ENCODE peak calls at places on chromosomes 2 and 18, in ten cellular contexts. K is choroid plexus epithelial cell; G is coronary artery; Z is breast epithelium; H is AG04450; F is A549; S is CD8-positive, alpha-beta T cell; J is Caco-2; Y is fibroblast of villous mesenchyme; O is cardiac muscle cell. E is an unnamed sample.

GRCh38 chr2:44197806-44198205 is 29.1 kb downstream of the PPM1B start:
- DNase-seq in H (no peak), O (no peak), Z (no peak), S (no peak), K (no peak), Y (no peak), F (no peak), G (no peak), J (no peak), E (no peak)

GRCh38 chr2:240787521-240788472 is 32.2 kb downstream of the KIF1A start:
- DNase-seq in O (no peak), S (no peak), Y (no peak), J (no peak), F (no peak), K (no peak), Z (no peak), H (no peak), G (no peak), E (no peak)

GRCh38 chr2:159442159-159442852 is 155.8 kb upstream of the WDSUB1 start:
- DNase-seq in O (no peak), S (no peak), J (no peak), Y (no peak), H (no peak), G (no peak), F (no peak), K (no peak), Z (no peak), E (no peak)

GRCh38 chr2:129354662-129355061 is 624.8 kb upstream of the RAB6C start:
- DNase-seq in Y (no peak), S (no peak), O (no peak), H (no peak), K (no peak), F (no peak), Z (no peak), J (no peak), G (no peak), E (no peak)

GRCh38 chr2:216043949-216044348 is 30.6 kb upstream of the MREG start:
- DNase-seq in Z (no peak), O (no peak), F (no peak), J (no peak), H (no peak), Y (no peak), K (no peak), S (no peak), G (no peak), E (no peak)

GRCh38 chr2:147639891-147640290 is 204.9 kb upstream of the ACVR2A start:
- DNase-seq in Z (no peak), F (no peak), Y (no peak), O (no peak), S (no peak), J (no peak), K (no peak), G (no peak), H (no peak), E (no peak)

GRCh38 chr2:24552836-24553235 is 61.8 kb downstream of the NCOA1 start:
- DNase-seq in G (no peak), Z (no peak), J (no peak), H (no peak), K (no peak), F (no peak), S (no peak), O (no peak), Y (no peak), E (no peak)

GRCh38 chr18:36191286-36191685 is 4.0 kb downstream of the MOCOS start:
- DNase-seq in F (no peak), Y (no peak), S (no peak), O (no peak), H (no peak), G (no peak), J (no peak), K (no peak), Z (no peak), E (no peak)

GRCh38 chr2:85390941-85391669 is 19.1 kb downstream of the CAPG start:
- DNase-seq in J (peak), Z (no peak), S (peak), Y (peak), H (no peak), O (peak), K (peak), F (peak), G (peak), E (peak)

GRCh38 chr18:46068763-46069162 is 3.3 kb downstream of the PSTPIP2 start:
- DNase-seq in Z (no peak), H (no peak), J (no peak), Y (no peak), O (no peak), G (no peak), S (no peak), F (no peak), K (no peak), E (no peak)

GRCh38 chr2:112733877-112734276 is 13.1 kb downstream of the NT5DC4 start:
- DNase-seq in J (no peak), Y (no peak), S (no peak), F (no peak), H (no peak), G (no peak), Z (no peak), K (no peak), O (no peak), E (no peak)

GRCh38 chr2:120395686-120396518 is 50.0 kb downstream of the INHBB start:
- DNase-seq in H (no peak), S (no peak), Z (no peak), K (no peak), O (peak), Y (no peak), J (no peak), F (no peak), G (peak), E (peak)

GRCh38 chr18:76491801-76492668 is 3.0 kb downstream of the ZNF516 start:
- DNase-seq in J (no peak), F (peak), G (no peak), H (no peak), S (no peak), Z (no peak), Y (no peak), O (peak), K (peak), E (peak)

GRCh38 chr2:30266051-30266621 is 34.8 kb downstream of the LBH start:
- DNase-seq in Z (no peak), J (no peak), H (no peak), O (peak), F (no peak), S (peak), Y (no peak), K (peak), G (peak), E (peak)

GRCh38 chr18:7902399-7902839 is 335.3 kb downstream of the PTPRM start:
- DNase-seq in G (no peak), O (peak), H (peak), J (no peak), K (peak), Z (no peak), Y (peak), F (peak), S (no peak), E (peak)

GRCh38 chr2:149692837-149693518 is 105.4 kb upstream of the MMADHC start:
- DNase-seq in G (no peak), Y (peak), K (peak), S (no peak), F (no peak), J (no peak), Z (no peak), O (no peak), H (no peak), E (peak)

GRCh38 chr2:230915297-230915696 is 9.7 kb downstream of the GPR55 start:
- DNase-seq in Z (no peak), Y (no peak), S (no peak), F (no peak), K (no peak), O (no peak), H (no peak), G (no peak), J (no peak), E (no peak)

GRCh38 chr2:157722580-157723234 is 94.0 kb upstream of the ACVR1C start:
- DNase-seq in F (no peak), S (no peak), J (no peak), O (no peak), K (peak), G (no peak), Y (peak), Z (no peak), H (no peak), E (peak)

GRCh38 chr2:65550246-65550645 is 117.8 kb upstream of the SPRED2 start:
- DNase-seq in Y (no peak), Z (no peak), H (no peak), O (no peak), F (no peak), G (no peak), J (no peak), K (no peak), S (no peak), E (no peak)

GRCh38 chr2:211800001-211800400 is 738.6 kb downstream of the ERBB4 start:
- DNase-seq in S (no peak), O (no peak), K (no peak), H (no peak), J (no peak), Z (no peak), Y (no peak), G (no peak), F (no peak), E (no peak)

GRCh38 chr2:109510136-109511028 is 103.4 kb downstream of the SEPTIN10 start:
- DNase-seq in Y (peak), S (peak), K (peak), G (peak), F (peak), Z (peak), O (peak), H (peak), J (peak), E (peak)

GRCh38 chr2:65549262-65550036 is 117.0 kb upstream of the SPRED2 start:
- DNase-seq in G (no peak), H (no peak), S (no peak), F (no peak), K (no peak), J (no peak), Y (no peak), Z (no peak), O (no peak), E (no peak)

GRCh38 chr2:100853909-100854810 is 34.2 kb downstream of the NPAS2 start:
- DNase-seq in O (no peak), J (no peak), K (no peak), F (no peak), G (no peak), H (no peak), S (no peak), Y (no peak), Z (no peak), E (no peak)

GRCh38 chr2:228652366-228652765 is 470.9 kb upstream of the SPHKAP start:
- DNase-seq in G (no peak), O (no peak), Y (peak), S (no peak), F (no peak), H (peak), Z (no peak), K (no peak), J (no peak), E (no peak)

GRCh38 chr2:161134547-161135518 is 25.4 kb upstream of the TANK start:
- DNase-seq in Z (peak), S (no peak), Y (no peak), H (no peak), K (peak), F (no peak), J (peak), G (no peak), O (peak), E (peak)

GRCh38 chr2:10571057-10571456 is 118.7 kb downstream of the NOL10 start:
- DNase-seq in Y (no peak), S (no peak), O (no peak), F (no peak), J (no peak), H (no peak), G (no peak), K (no peak), Z (no peak), E (no peak)

GRCh38 chr2:62660582-62661262 is 44.8 kb upstream of the EHBP1 start:
- DNase-seq in H (peak), O (peak), F (no peak), G (no peak), J (no peak), Y (peak), K (peak), Z (no peak), S (no peak), E (peak)

GRCh38 chr2:231364961-231365810 is 30.3 kb upstream of the B3GNT7 start:
- DNase-seq in K (peak), H (peak), F (peak), S (no peak), O (peak), J (peak), Y (peak), G (peak), Z (no peak), E (peak)

GRCh38 chr18:29164020-29164706 is 987.2 kb upstream of the CDH2 start:
- DNase-seq in S (no peak), F (peak), O (peak), H (peak), G (no peak), J (no peak), K (peak), Z (no peak), Y (peak), E (peak)

GRCh38 chr2:223959688-223960087 is 2.4 kb downstream of the MRPL44 start:
- DNase-seq in J (no peak), H (no peak), F (no peak), G (no peak), Y (no peak), K (peak), S (no peak), O (peak), Z (no peak), E (peak)

GRCh38 chr2:38377501-38378258 is 607 bp upstream of the ATL2 start:
- DNase-seq in H (peak), Y (peak), G (no peak), O (peak), Z (no peak), S (no peak), J (no peak), F (peak), K (peak), E (peak)

GRCh38 chr2:203998195-203998804 is 61.7 kb downstream of the ICOS start:
- DNase-seq in J (no peak), O (peak), K (peak), F (no peak), Y (no peak), S (no peak), H (no peak), Z (no peak), G (no peak), E (peak)

GRCh38 chr2:37582911-37583310 is 88.5 kb downstream of the CDC42EP3 start:
- DNase-seq in F (no peak), J (no peak), K (no peak), Z (no peak), Y (peak), S (no peak), G (no peak), H (no peak), O (no peak), E (no peak)

GRCh38 chr2:128187032-128187654 is 96.1 kb downstream of the UGGT1 start:
- DNase-seq in Y (peak), O (peak), F (no peak), H (no peak), J (no peak), G (no peak), K (peak), Z (no peak), S (no peak), E (peak)

DNA sequence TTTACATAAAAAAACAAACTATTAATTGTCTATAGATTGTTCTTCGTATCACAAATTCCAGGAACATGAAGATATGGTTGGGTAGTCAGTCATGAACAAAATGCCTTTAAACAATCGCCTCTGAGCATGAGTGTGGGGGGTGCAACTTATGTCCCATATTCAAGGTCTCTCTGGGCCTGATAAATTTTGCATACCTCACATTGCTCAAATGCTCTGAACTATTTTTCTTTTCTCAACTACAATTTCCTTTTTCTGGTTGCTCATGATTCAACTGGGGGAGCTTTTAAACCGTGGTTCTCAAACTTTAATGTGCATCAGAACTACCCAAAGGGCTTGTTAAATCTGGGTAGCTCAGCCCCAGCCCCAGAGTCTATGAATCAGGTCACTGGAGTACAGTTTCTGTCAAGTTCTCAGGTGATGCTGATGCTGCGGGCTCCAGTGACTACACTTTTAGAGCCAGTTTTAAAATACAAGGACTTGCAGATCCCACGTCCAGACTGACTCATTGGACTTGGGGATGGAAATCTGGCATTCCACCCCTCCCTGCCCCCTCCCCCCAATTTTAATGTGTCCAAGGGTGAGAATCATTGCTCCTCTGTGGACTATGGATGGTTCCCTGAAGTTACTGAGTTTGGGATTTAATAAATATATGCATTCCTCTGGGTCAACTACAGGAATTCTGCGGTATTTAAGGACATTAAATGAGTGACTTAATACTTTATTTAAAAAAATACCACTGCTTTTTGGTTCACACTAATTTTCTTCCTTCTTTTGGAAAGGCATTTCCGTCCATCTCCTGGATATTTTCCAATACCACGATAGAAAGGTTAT is 1.5 kb upstream of the GPD2 start:
- DNase-seq in J (no peak), F (no peak), S (no peak), O (peak), H (no peak), K (peak), Y (no peak), Z (no peak), G (no peak), E (peak)
- H3K4me3 ChIP-seq in J (peak), F (peak), S (no peak), O (peak), H (no peak), K (no peak), Y (no peak), Z (peak), G (peak), E (no peak)

DNA sequence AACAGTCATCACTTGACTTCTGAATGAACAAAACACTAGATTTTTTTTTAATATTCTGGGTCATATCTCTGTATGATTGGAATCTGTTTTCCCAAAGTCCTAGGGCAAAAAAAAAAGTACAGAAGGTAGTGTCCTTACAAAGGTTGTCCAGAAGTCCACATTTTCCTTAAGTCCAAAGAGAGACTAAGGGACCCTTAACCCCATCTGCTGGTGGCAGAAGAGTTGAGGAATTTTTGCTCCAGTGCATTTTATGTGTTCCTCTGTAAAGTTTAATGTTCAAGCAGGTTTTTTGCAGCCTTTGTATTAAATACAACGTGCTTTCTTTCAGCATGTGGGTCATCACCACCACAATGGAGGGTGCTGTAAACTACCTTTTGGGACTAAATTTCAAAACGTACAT is 215.9 kb downstream of the SP3 start:
- DNase-seq in J (no peak), G (no peak), Z (no peak), F (peak), Y (peak), S (no peak), O (peak), K (peak), H (no peak), E (peak)
- TF ChIP-seq CTCF in J (peak), G (no peak), Z (no peak), F (peak), Y (peak), S (no peak), O (peak), K (peak), H (peak), E (peak)

GRCh38 chr2:54577944-54578667 is 122.0 kb downstream of the SPTBN1 start:
- DNase-seq in F (no peak), G (no peak), Z (no peak), K (no peak), J (no peak), O (no peak), H (no peak), S (no peak), Y (no peak), E (peak)

GRCh38 chr2:54579682-54580349 is 123.7 kb downstream of the SPTBN1 start:
- DNase-seq in F (peak), S (peak), K (no peak), O (no peak), G (no peak), H (no peak), J (peak), Y (no peak), Z (no peak), E (no peak)

GRCh38 chr2:54578668-54579045 is 122.5 kb downstream of the SPTBN1 start:
- DNase-seq in K (no peak), H (no peak), Z (no peak), F (no peak), Y (no peak), O (no peak), G (no peak), J (no peak), S (no peak), E (no peak)

GRCh38 chr2:54577035-54577434 is 120.9 kb downstream of the SPTBN1 start:
- DNase-seq in Z (peak), H (no peak), S (no peak), Y (no peak), K (no peak), G (no peak), J (no peak), F (no peak), O (no peak), E (no peak)

GRCh38 chr2:54579061-54579681 is 123.0 kb downstream of the SPTBN1 start:
- DNase-seq in O (no peak), F (no peak), G (no peak), S (no peak), H (no peak), J (no peak), Z (no peak), K (no peak), Y (no peak), E (no peak)
- H3K4me3 ChIP-seq in O (no peak), F (peak), G (no peak), S (peak), H (no peak), J (no peak), Z (no peak), K (no peak), Y (no peak), E (no peak)

GRCh38 chr2:175518206-175518605 is 336.7 kb upstream of the ATP5MC3 start:
- DNase-seq in S (no peak), O (no peak), F (no peak), H (no peak), G (no peak), Z (no peak), K (no peak), J (no peak), Y (no peak), E (no peak)
- TF ChIP-seq CTCF in S (no peak), O (no peak), F (no peak), H (no peak), G (no peak), Z (no peak), K (no peak), J (no peak), Y (no peak), E (no peak)

DNA sequence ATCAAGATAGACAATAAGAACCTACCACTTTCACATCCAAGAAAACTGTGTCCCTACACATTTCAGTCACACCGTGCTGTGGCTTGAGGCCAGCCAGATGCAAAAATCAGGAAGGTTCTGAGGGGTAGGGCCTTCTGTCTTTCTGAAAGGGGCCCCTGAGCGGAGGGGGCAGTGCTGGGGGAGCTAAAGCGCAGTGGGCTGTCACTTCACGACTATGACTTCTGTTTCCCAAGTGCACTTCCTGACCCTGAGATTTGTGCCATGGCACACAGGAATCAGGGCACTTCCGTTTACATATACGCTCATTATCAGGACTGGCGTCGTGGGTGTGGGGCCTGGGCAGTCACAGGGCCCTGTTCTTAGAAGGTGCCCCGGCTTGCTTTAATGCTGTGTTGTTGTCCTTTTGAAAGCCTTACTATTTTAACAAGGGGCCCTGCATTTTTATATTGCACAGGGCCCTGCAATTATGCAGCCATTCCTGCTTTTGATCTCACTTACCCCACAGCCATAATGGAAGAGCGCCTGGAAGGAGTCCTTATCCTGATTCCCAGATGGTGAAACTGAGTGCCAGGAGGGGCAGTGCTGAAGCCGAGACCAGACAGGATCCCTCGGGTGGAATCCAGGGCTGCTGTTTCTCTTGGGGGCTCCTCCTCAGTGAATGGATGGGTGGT is 620 bp downstream of the NGEF start:
- DNase-seq in O (no peak), H (no peak), K (no peak), Y (no peak), F (no peak), Z (no peak), J (no peak), G (peak), S (no peak), E (no peak)
- H3K4me3 ChIP-seq in O (no peak), H (no peak), K (no peak), Y (no peak), F (no peak), Z (no peak), J (no peak), G (no peak), S (no peak), E (no peak)